ENCODE peak calls at places on chromosomes 7 and 10, in four cellular contexts. One of them, this sample, is unnamed.

GRCh38 chr7:70630647-70631457 is 501.1 kb upstream of the GALNT17 start:
- DNase-seq in HepG2: no peak
- DNase-seq in GM12878: no peak
- DNase-seq in H1: no peak
- DNase-seq in this sample: no peak

GRCh38 chr10:121310151-121310711 is 288.0 kb downstream of the FGFR2 start:
- DNase-seq in HepG2: no peak
- DNase-seq in H1: no peak
- DNase-seq in GM12878: no peak
- DNase-seq in this sample: no peak

GRCh38 chr10:67923551-67923950 is 39.1 kb downstream of the SIRT1 start:
- DNase-seq in GM12878: no peak
- DNase-seq in HepG2: no peak
- DNase-seq in H1: no peak
- DNase-seq in this sample: no peak

GRCh38 chr7:23470290-23471089 is at the start of gene IGF2BP3:
- DNase-seq in HepG2: peak
- DNase-seq in GM12878: peak
- DNase-seq in H1: peak
- DNase-seq in this sample: peak

GRCh38 chr7:46544396-46545008 is 623.4 kb upstream of the IGFBP3 start:
- DNase-seq in H1: no peak
- DNase-seq in GM12878: no peak
- DNase-seq in HepG2: peak
- DNase-seq in this sample: no peak

GRCh38 chr7:93890464-93891068 is at the start of gene TFPI2:
- DNase-seq in HepG2: peak
- DNase-seq in H1: peak
- DNase-seq in GM12878: no peak
- DNase-seq in this sample: no peak

GRCh38 chr10:13631594-13631993 is 44.8 kb downstream of the PRPF18 start:
- DNase-seq in HepG2: no peak
- DNase-seq in GM12878: no peak
- DNase-seq in H1: no peak
- DNase-seq in this sample: no peak

GRCh38 chr7:69598081-69598486 is at the start of gene AUTS2:
- DNase-seq in H1: peak
- DNase-seq in GM12878: no peak
- DNase-seq in HepG2: peak
- DNase-seq in this sample: peak

GRCh38 chr7:66429498-66430163 is 199.1 kb upstream of the KCTD7 start:
- DNase-seq in HepG2: peak
- DNase-seq in GM12878: no peak
- DNase-seq in H1: no peak
- DNase-seq in this sample: no peak

GRCh38 chr7:98051118-98051744 is 55.4 kb upstream of the LMTK2 start:
- DNase-seq in H1: peak
- DNase-seq in HepG2: peak
- DNase-seq in GM12878: no peak
- DNase-seq in this sample: peak

GRCh38 chr10:89830623-89831022 is 129.2 kb downstream of the KIF20B start:
- DNase-seq in GM12878: no peak
- DNase-seq in H1: no peak
- DNase-seq in HepG2: no peak
- DNase-seq in this sample: no peak

GRCh38 chr10:103166527-103166926 is 26.5 kb downstream of the NT5C2 start:
- DNase-seq in GM12878: no peak
- DNase-seq in HepG2: no peak
- DNase-seq in H1: no peak
- DNase-seq in this sample: no peak

DNA sequence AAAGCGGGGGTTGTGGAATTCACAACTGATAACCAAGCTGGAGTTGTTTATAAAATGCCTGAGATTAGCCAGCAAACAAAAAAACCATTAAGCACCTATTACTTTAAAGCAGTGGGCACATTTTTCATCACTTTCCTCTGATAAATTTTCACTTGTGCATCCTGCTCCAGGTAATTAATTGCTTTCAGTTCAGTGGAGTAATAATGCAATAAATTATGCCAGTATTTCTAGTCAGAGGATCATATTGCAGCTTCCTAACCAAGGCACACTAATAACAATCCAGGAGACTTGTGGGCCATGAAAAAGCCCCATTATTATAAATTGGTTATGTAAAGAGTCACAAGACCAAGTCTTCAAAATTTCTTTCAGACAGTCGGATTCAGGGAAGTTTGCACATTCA is 193.2 kb downstream of the LRMDA start:
- DNase-seq in HepG2: no peak
- DNase-seq in GM12878: no peak
- DNase-seq in H1: no peak
- DNase-seq in this sample: no peak
- TF ChIP-seq HDAC6 in HepG2: no peak
- TF ChIP-seq HDAC6 in GM12878: no peak
- TF ChIP-seq HDAC6 in H1: no peak
- TF ChIP-seq HDAC6 in this sample: no peak

GRCh38 chr10:109902992-109903947 is 20.0 kb downstream of the XPNPEP1 start:
- DNase-seq in H1: no peak
- DNase-seq in HepG2: no peak
- DNase-seq in GM12878: no peak
- DNase-seq in this sample: no peak
- H2AFZ ChIP-seq in H1: no peak
- H2AFZ ChIP-seq in HepG2: no peak
- H2AFZ ChIP-seq in GM12878: no peak
- H2AFZ ChIP-seq in this sample: no peak

GRCh38 chr7:32154797-32155196 is 84.6 kb upstream of the PDE1C start:
- DNase-seq in HepG2: no peak
- DNase-seq in GM12878: no peak
- DNase-seq in H1: no peak
- DNase-seq in this sample: no peak
- TF ChIP-seq HDAC6 in HepG2: no peak
- TF ChIP-seq HDAC6 in GM12878: no peak
- TF ChIP-seq HDAC6 in H1: no peak
- TF ChIP-seq HDAC6 in this sample: no peak

GRCh38 chr10:52447931-52448353 is 133.9 kb downstream of the DKK1 start:
- DNase-seq in H1: no peak
- DNase-seq in GM12878: no peak
- DNase-seq in HepG2: no peak
- DNase-seq in this sample: no peak
- H2AFZ ChIP-seq in H1: no peak
- H2AFZ ChIP-seq in GM12878: no peak
- H2AFZ ChIP-seq in HepG2: no peak
- H2AFZ ChIP-seq in this sample: no peak

GRCh38 chr7:79352323-79352722 is 101.1 kb downstream of the MAGI2 start:
- DNase-seq in GM12878: no peak
- DNase-seq in HepG2: peak
- DNase-seq in H1: no peak
- DNase-seq in this sample: no peak
- TF ChIP-seq HDAC6 in GM12878: no peak
- TF ChIP-seq HDAC6 in HepG2: no peak
- TF ChIP-seq HDAC6 in H1: no peak
- TF ChIP-seq HDAC6 in this sample: no peak

DNA sequence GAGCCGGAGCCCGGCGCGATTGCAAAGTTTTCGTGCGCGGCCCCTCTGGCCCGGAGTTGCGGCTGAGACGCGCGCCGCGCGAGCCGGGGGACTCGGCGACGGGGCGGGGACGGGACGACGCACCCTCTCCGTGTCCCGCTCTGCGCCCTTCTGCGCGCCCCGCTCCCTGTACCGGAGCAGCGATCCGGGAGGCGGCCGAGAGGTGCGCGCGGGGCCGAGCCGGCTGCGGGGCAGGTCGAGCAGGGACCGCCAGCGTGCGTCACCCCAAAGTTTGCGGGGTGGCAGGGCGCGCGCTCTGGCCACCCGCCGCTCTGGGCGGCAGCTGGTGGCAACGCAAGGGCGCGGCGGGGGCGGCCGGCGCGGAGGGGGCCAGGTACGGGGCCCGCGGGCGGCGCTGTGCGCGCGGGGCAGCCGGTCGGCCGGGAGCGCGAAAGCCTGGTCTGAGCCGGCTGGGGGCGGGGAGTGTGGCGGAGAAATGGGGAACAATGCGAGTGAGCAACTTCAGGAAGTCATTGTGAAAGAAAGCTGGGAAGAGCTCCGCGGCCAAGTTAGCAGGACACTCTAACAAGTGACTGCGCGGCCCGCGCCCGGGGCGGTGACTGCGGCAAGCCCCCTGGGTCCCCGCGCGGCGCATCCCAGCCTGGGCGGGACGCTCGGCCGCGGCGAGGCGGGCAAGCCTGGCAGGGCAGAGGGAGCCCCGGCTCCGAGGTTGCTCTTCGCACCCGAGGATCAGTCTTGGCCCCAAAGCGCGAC is at the start of gene IKZF1:
- DNase-seq in GM12878: no peak
- DNase-seq in HepG2: no peak
- DNase-seq in H1: no peak
- DNase-seq in this sample: peak
- H2AFZ ChIP-seq in GM12878: peak
- H2AFZ ChIP-seq in HepG2: no peak
- H2AFZ ChIP-seq in H1: peak
- H2AFZ ChIP-seq in this sample: peak

DNA sequence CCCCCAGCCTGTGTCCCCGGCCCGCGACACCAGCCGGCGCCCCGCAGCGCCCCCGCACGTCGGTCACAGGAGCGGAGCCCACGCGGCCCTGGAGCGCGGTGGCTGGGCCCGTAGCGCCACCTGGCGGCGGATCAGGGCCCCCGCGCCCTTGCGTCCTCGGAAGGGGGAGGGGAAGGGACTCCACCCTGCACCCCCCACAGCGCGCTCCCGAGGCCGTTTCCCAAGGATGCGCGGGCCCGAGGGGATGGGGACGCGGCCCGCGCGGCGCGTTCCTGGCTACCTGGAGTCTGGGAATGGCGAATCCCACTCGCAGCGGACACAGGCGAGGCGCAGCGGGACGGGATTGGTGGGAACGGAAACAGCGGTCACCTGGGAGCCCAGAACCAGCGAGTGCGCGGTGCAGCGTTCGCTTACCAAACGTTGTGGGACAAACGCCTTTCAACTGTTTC is 23.8 kb upstream of the MKI67 start:
- DNase-seq in GM12878: no peak
- DNase-seq in HepG2: no peak
- DNase-seq in H1: no peak
- DNase-seq in this sample: peak
- TF ChIP-seq HDAC6 in GM12878: no peak
- TF ChIP-seq HDAC6 in HepG2: no peak
- TF ChIP-seq HDAC6 in H1: no peak
- TF ChIP-seq HDAC6 in this sample: no peak

DNA sequence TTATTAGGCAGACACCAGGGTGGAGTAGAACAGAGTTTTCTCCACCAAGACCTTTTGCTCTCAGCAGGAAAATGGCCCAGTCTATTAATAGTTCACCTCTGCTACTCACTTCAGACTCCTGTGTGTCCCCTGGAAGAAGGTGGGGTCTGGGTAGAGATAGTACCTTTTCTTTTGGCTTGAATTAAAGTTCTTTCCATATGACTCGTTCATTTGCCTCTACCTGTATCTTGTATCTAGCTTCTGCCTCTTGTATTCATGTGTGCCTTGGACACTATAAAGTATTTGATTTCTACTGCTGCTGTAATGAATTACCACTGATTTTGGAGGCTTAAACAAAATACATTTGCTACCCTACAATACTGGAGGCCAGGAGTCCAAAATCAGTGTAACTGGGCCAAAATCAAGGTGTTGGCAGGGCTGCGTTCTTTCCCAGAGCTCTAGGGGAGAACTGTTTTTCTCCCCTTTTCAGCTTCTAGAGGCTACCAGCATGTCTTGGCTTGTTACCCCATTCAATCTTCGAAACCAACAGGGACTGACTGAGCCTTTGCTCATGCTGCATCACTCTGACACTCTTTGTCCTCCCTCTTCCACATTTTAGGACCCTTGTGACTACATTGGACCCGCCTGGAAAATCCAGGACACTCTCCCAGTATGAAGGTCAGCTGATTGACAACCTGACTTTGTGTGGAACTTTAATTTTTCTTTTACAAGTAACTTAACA is 155.6 kb upstream of the PRSS58 start:
- DNase-seq in HepG2: no peak
- DNase-seq in GM12878: no peak
- DNase-seq in H1: no peak
- DNase-seq in this sample: no peak
- H2AFZ ChIP-seq in HepG2: no peak
- H2AFZ ChIP-seq in GM12878: no peak
- H2AFZ ChIP-seq in H1: peak
- H2AFZ ChIP-seq in this sample: no peak

GRCh38 chr10:119567978-119568377 is 25.5 kb upstream of the RGS10 start:
- DNase-seq in GM12878: no peak
- DNase-seq in HepG2: no peak
- DNase-seq in H1: no peak
- DNase-seq in this sample: no peak

GRCh38 chr10:119562097-119562496 is 19.6 kb upstream of the RGS10 start:
- DNase-seq in HepG2: no peak
- DNase-seq in GM12878: no peak
- DNase-seq in H1: no peak
- DNase-seq in this sample: no peak
- TF ChIP-seq HDAC6 in HepG2: no peak
- TF ChIP-seq HDAC6 in GM12878: no peak
- TF ChIP-seq HDAC6 in H1: no peak
- TF ChIP-seq HDAC6 in this sample: no peak

GRCh38 chr7:20785211-20786048 is 1.3 kb downstream of the SP8 start:
- DNase-seq in HepG2: no peak
- DNase-seq in GM12878: no peak
- DNase-seq in H1: no peak
- DNase-seq in this sample: no peak

GRCh38 chr7:20783131-20783715 is 3.5 kb downstream of the SP8 start:
- DNase-seq in H1: no peak
- DNase-seq in GM12878: no peak
- DNase-seq in HepG2: no peak
- DNase-seq in this sample: no peak

GRCh38 chr7:20786049-20786412 is 655 bp downstream of the SP8 start:
- DNase-seq in H1: no peak
- DNase-seq in GM12878: no peak
- DNase-seq in HepG2: no peak
- DNase-seq in this sample: no peak

GRCh38 chr7:20784311-20785210 is 2.1 kb downstream of the SP8 start:
- DNase-seq in HepG2: no peak
- DNase-seq in H1: no peak
- DNase-seq in GM12878: no peak
- DNase-seq in this sample: no peak

DNA sequence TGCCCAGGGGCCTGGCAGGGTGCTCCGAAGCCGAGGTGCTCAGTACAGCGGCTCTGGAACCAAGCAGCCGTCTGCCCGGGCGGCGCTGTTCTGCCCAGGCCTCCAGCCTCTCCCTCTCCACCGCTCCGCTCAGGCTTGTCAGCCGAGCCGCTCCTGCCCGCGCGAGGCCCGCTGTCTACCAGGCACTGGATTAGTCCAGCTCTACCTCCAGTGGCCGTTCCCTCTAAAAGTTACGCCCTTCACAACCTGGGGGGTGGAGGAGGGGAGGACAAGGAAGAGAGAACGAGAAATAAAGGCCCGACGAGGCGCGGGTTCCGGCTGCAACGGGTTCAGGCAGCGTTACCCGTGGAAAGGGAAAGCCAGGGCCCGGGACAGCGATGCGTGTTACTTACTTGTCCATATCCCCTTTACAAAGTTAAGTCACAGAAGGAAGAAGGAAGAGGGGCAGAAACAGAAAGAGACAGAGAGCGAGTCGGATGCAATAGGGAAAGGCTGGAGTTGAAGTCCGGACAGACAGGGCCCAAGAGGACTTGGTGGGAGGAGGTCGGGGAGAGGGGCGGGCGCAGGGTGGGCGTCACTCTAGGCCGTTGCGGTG is 2.9 kb downstream of the SP8 start:
- DNase-seq in HepG2: no peak
- DNase-seq in GM12878: no peak
- DNase-seq in H1: no peak
- DNase-seq in this sample: no peak
- H2AFZ ChIP-seq in HepG2: no peak
- H2AFZ ChIP-seq in GM12878: no peak
- H2AFZ ChIP-seq in H1: no peak
- H2AFZ ChIP-seq in this sample: no peak

This sample was measured in K562.